ENCODE peak calls at places on chromosomes 3 and 15, in four cellular contexts. One of them, this sample, is unnamed.

GRCh38 chr15:56244237-56244810 is 645 bp upstream of the RFX7 start:
- DNase-seq in GM23338: peak
- DNase-seq in IMR-90: peak
- DNase-seq in GM23248: peak
- DNase-seq in this sample: peak

GRCh38 chr3:159685801-159686200 is 302.8 kb upstream of the IL12A start:
- DNase-seq in GM23248: no peak
- DNase-seq in IMR-90: no peak
- DNase-seq in GM23338: no peak
- DNase-seq in this sample: no peak

GRCh38 chr3:13189639-13190375 is 116.6 kb upstream of the IQSEC1 start:
- DNase-seq in IMR-90: peak
- DNase-seq in GM23338: no peak
- DNase-seq in GM23248: peak
- DNase-seq in this sample: peak

GRCh38 chr15:37100109-37100873 is at the start of gene MEIS2:
- DNase-seq in GM23248: peak
- DNase-seq in IMR-90: peak
- DNase-seq in GM23338: peak
- DNase-seq in this sample: peak

GRCh38 chr3:194998417-194998816 is 272.5 kb downstream of the XXYLT1 start:
- DNase-seq in IMR-90: no peak
- DNase-seq in GM23248: no peak
- DNase-seq in GM23338: no peak
- DNase-seq in this sample: no peak

GRCh38 chr15:91751611-91752010 is 101.9 kb upstream of the SLCO3A1 start:
- DNase-seq in IMR-90: no peak
- DNase-seq in GM23338: no peak
- DNase-seq in GM23248: no peak
- DNase-seq in this sample: no peak

GRCh38 chr3:152574461-152575079 is 260.4 kb upstream of the P2RY1 start:
- DNase-seq in IMR-90: peak
- DNase-seq in GM23338: peak
- DNase-seq in GM23248: peak
- DNase-seq in this sample: peak

GRCh38 chr3:12797124-12797891 is 828 bp downstream of the CAND2 start:
- DNase-seq in GM23248: no peak
- DNase-seq in GM23338: peak
- DNase-seq in IMR-90: no peak
- DNase-seq in this sample: no peak

GRCh38 chr15:41779662-41780157 is 5.4 kb downstream of the MAPKBP1 start:
- DNase-seq in GM23248: peak
- DNase-seq in GM23338: no peak
- DNase-seq in IMR-90: no peak
- DNase-seq in this sample: no peak

GRCh38 chr3:155231792-155232191 is 61.7 kb downstream of the STRIT1 start:
- DNase-seq in IMR-90: no peak
- DNase-seq in GM23248: no peak
- DNase-seq in GM23338: no peak
- DNase-seq in this sample: no peak

GRCh38 chr15:89664441-89664840 is 9.2 kb upstream of the KIF7 start:
- DNase-seq in GM23248: no peak
- DNase-seq in IMR-90: no peak
- DNase-seq in GM23338: no peak
- DNase-seq in this sample: no peak

GRCh38 chr3:194667363-194667762 is 4.6 kb downstream of the LSG1 start:
- DNase-seq in IMR-90: no peak
- DNase-seq in GM23248: no peak
- DNase-seq in GM23338: no peak
- DNase-seq in this sample: no peak

GRCh38 chr3:46104706-46105105 is 77.4 kb upstream of the XCR1 start:
- DNase-seq in GM23248: no peak
- DNase-seq in GM23338: no peak
- DNase-seq in IMR-90: no peak
- DNase-seq in this sample: no peak

GRCh38 chr3:86180696-86181095 is 810.3 kb downstream of the VGLL3 start:
- DNase-seq in GM23248: peak
- DNase-seq in IMR-90: no peak
- DNase-seq in GM23338: peak
- DNase-seq in this sample: peak

GRCh38 chr15:80787238-80787805 is 8.2 kb downstream of the CEMIP start:
- DNase-seq in IMR-90: peak
- DNase-seq in GM23338: peak
- DNase-seq in GM23248: peak
- DNase-seq in this sample: no peak

GRCh38 chr3:130971208-130971607 is 55.4 kb downstream of the ASTE1 start:
- DNase-seq in IMR-90: peak
- DNase-seq in GM23338: no peak
- DNase-seq in GM23248: peak
- DNase-seq in this sample: peak

DNA sequence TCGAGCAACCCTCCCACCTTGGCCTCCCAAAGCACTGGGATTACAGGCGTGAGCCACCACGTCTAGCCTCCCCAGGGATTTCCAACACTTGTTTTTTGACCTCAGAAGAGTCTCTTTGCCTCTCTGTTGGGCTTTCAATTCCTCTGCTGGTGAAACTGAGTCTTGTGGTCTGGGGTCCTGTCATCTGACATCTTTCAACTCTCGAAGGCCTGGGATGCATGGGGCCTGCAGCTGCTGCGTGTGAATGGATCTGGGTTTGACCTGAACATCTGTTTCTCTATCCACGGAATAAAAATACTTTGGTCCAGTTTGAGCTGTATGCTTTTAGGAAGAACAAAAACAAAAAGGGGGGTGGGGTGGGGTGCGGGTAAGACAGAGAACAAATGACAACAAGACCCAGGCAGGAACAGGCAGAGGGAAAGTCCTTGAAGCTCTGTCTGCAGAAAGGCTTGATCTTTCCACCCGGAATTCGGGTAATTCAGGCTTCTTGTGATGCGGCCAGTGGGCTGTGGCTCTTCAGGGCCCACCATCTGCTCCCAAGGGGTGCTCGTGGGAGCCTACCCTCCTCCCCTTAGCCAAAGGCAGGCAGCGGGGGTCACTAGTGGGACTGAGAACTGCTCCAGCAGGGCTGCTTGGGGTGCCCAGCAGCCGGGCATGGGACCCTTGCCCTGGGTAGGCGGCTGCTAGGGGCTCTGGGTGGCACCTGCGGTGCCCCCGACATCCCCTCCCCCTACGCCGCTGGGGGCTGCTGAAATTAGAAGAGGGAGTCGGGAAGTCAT is 71.5 kb downstream of the SLC12A8 start:
- DNase-seq in GM23338: peak
- DNase-seq in GM23248: no peak
- DNase-seq in IMR-90: no peak
- DNase-seq in this sample: no peak
- H3K27ac ChIP-seq in GM23338: no peak
- H3K27ac ChIP-seq in GM23248: peak
- H3K27ac ChIP-seq in IMR-90: no peak
- H3K27ac ChIP-seq in this sample: peak

GRCh38 chr3:119950666-119951325 is 143.5 kb downstream of the GSK3B start:
- DNase-seq in IMR-90: no peak
- DNase-seq in GM23338: peak
- DNase-seq in GM23248: no peak
- DNase-seq in this sample: no peak

GRCh38 chr3:119944091-119944490 is 150.2 kb downstream of the GSK3B start:
- DNase-seq in GM23248: no peak
- DNase-seq in IMR-90: no peak
- DNase-seq in GM23338: no peak
- DNase-seq in this sample: no peak

GRCh38 chr3:119945286-119945685 is 149.0 kb downstream of the GSK3B start:
- DNase-seq in IMR-90: no peak
- DNase-seq in GM23248: no peak
- DNase-seq in GM23338: no peak
- DNase-seq in this sample: no peak
- H3K4me2 ChIP-seq in IMR-90: no peak
- H3K4me2 ChIP-seq in GM23248: no peak
- H3K4me2 ChIP-seq in GM23338: no peak
- H3K4me2 ChIP-seq in this sample: no peak

DNA sequence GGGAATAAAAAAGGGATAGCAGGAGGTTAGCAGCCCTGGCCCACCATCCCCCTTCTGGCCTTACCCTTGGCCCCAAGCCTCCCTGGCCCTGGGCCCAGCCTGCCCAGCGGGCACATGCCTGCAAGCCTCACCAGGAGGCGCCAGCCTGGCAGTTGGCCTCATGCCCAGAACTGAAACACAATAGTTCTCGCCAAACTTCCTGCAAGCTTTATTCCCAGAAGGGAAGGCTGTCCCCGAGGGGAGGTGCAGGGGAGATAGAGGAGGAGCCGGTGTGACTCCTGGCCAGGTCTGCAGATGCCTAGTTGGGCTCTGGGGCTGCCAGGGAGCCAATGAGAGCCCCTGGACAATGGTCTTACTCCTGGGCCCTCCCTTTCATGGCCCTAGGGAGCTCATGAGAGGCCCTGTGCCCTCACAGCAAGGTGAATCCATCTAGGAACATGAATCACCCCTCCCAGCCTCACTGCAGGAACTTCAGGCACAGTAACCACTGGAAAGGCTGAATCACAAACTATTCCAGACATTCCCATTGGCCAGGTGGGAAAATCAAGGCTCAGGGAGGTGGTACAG is 4.0 kb downstream of the CCDC33 start:
- DNase-seq in IMR-90: peak
- DNase-seq in GM23248: peak
- DNase-seq in GM23338: peak
- DNase-seq in this sample: peak
- H3K27ac ChIP-seq in IMR-90: no peak
- H3K27ac ChIP-seq in GM23248: peak
- H3K27ac ChIP-seq in GM23338: no peak
- H3K27ac ChIP-seq in this sample: no peak

GRCh38 chr15:70535955-70536338 is 227.4 kb downstream of the UACA start:
- DNase-seq in GM23248: no peak
- DNase-seq in IMR-90: no peak
- DNase-seq in GM23338: no peak
- DNase-seq in this sample: no peak

GRCh38 chr15:70532536-70533186 is 230.7 kb downstream of the UACA start:
- DNase-seq in GM23248: no peak
- DNase-seq in IMR-90: no peak
- DNase-seq in GM23338: no peak
- DNase-seq in this sample: no peak

GRCh38 chr15:70530906-70531305 is 232.5 kb downstream of the UACA start:
- DNase-seq in GM23248: no peak
- DNase-seq in GM23338: no peak
- DNase-seq in IMR-90: no peak
- DNase-seq in this sample: no peak

GRCh38 chr15:70535071-70535954 is 228.0 kb downstream of the UACA start:
- DNase-seq in GM23248: no peak
- DNase-seq in GM23338: no peak
- DNase-seq in IMR-90: no peak
- DNase-seq in this sample: no peak

DNA sequence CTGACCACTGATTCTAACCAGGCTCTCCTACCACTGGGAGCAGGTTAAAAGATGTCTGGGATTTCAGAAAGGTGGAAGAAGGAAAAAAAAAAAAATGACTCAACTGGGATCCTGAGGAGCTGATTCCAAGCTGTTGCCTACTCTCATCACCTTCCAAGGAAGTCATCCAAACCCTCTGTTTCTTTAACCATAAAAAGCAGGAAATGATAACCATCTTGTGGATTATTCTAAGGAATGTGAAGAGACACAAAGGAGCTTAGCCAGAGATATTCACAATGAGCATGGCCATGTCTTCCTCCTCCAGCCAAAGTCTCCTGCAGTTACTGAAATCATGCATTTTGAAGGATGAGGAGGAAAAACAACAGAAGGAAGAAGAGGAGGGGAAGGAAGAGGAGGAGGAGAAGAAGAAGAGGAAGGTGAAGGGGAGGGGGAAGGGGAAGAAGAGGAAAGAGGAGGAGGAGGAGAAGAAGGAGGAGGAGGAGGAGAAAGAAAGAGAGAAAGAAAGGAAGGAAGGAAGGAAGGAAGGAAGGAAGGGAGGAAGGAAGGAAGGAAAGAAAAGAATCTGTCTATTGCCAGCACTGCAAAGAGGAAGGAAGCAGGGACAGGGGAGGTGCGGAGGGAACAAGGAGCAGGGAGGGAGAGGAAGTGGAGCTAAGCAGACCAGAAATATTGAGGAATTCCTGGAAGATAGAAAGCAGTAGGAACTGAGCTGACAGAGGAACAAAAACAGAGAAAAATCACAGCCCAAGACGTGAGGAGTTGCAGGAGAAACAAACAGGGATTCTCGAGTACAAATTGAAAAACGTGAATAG is 229.2 kb downstream of the UACA start:
- DNase-seq in GM23338: no peak
- DNase-seq in IMR-90: no peak
- DNase-seq in GM23248: peak
- DNase-seq in this sample: no peak
- H3K4me2 ChIP-seq in GM23338: no peak
- H3K4me2 ChIP-seq in IMR-90: no peak
- H3K4me2 ChIP-seq in GM23248: no peak
- H3K4me2 ChIP-seq in this sample: no peak

GRCh38 chr3:136885357-136886213 is 23.6 kb downstream of the NCK1 start:
- DNase-seq in GM23248: no peak
- DNase-seq in IMR-90: no peak
- DNase-seq in GM23338: no peak
- DNase-seq in this sample: no peak
- H3K27ac ChIP-seq in GM23248: no peak
- H3K27ac ChIP-seq in IMR-90: no peak
- H3K27ac ChIP-seq in GM23338: no peak
- H3K27ac ChIP-seq in this sample: no peak

GRCh38 chr3:73216310-73216709 is 154.9 kb downstream of the EBLN2 start:
- DNase-seq in IMR-90: no peak
- DNase-seq in GM23338: no peak
- DNase-seq in GM23248: peak
- DNase-seq in this sample: no peak
- H3K4me2 ChIP-seq in IMR-90: no peak
- H3K4me2 ChIP-seq in GM23338: no peak
- H3K4me2 ChIP-seq in GM23248: peak
- H3K4me2 ChIP-seq in this sample: no peak

GRCh38 chr15:57949374-57949938 is 116.1 kb downstream of the ALDH1A2 start:
- DNase-seq in IMR-90: no peak
- DNase-seq in GM23248: no peak
- DNase-seq in GM23338: no peak
- DNase-seq in this sample: no peak

GRCh38 chr15:57951328-57951932 is 114.1 kb downstream of the ALDH1A2 start:
- DNase-seq in IMR-90: no peak
- DNase-seq in GM23338: no peak
- DNase-seq in GM23248: no peak
- DNase-seq in this sample: no peak

GRCh38 chr15:57947781-57948180 is 117.7 kb downstream of the ALDH1A2 start:
- DNase-seq in IMR-90: no peak
- DNase-seq in GM23248: peak
- DNase-seq in GM23338: peak
- DNase-seq in this sample: no peak

GRCh38 chr15:57948554-57949289 is 116.8 kb downstream of the ALDH1A2 start:
- DNase-seq in IMR-90: no peak
- DNase-seq in GM23248: no peak
- DNase-seq in GM23338: no peak
- DNase-seq in this sample: no peak

GRCh38 chr15:57950381-57950946 is 115.0 kb downstream of the ALDH1A2 start:
- DNase-seq in GM23338: no peak
- DNase-seq in GM23248: no peak
- DNase-seq in IMR-90: no peak
- DNase-seq in this sample: no peak
- H3K27ac ChIP-seq in GM23338: no peak
- H3K27ac ChIP-seq in GM23248: no peak
- H3K27ac ChIP-seq in IMR-90: no peak
- H3K27ac ChIP-seq in this sample: no peak

GRCh38 chr15:71197620-71198019 is 82.3 kb downstream of the THSD4 start:
- DNase-seq in GM23338: no peak
- DNase-seq in IMR-90: no peak
- DNase-seq in GM23248: no peak
- DNase-seq in this sample: no peak
- H3K4me2 ChIP-seq in GM23338: no peak
- H3K4me2 ChIP-seq in IMR-90: no peak
- H3K4me2 ChIP-seq in GM23248: no peak
- H3K4me2 ChIP-seq in this sample: no peak

This sample was measured in mammary epithelial cell.